ENCODE peak calls at places on chromosomes 12 and 14, in eight cellular contexts. K is ovary, V is Peyer's patch, A is H1, C is suprapubic skin, F is thyroid gland, D is breast epithelium, B is IMR-90. Q is an unnamed sample. For H3K4me1 and H3K36me3, the result is how much of the 10 kb centered on the place peaks cover.

GRCh38 chr12:53862206-53862605 is 76.4 kb upstream of the HOXC13 start:
- DNase-seq in K (no peak), A (no peak), D (no peak), F (no peak), V (no peak), B (no peak), C (no peak), Q (no peak)

GRCh38 chr12:62730649-62731377 is 204.1 kb downstream of the PPM1H start:
- DNase-seq in F (no peak), V (no peak), C (no peak), D (no peak), A (no peak), B (peak), K (no peak), Q (no peak)

GRCh38 chr12:57612711-57613426 is 1.6 kb downstream of the ARHGEF25 start:
- DNase-seq in A (no peak), F (no peak), C (peak), B (no peak), D (no peak), K (no peak), V (no peak), Q (peak)

GRCh38 chr12:3319723-3320492 is 171.1 kb upstream of the PRMT8 start:
- DNase-seq in F (no peak), K (no peak), C (no peak), B (no peak), V (no peak), A (no peak), D (no peak), Q (no peak)

GRCh38 chr14:33475623-33476022 is 475.3 kb downstream of the EGLN3 start:
- DNase-seq in C (no peak), K (no peak), A (peak), V (peak), D (no peak), B (no peak), F (peak), Q (no peak)

GRCh38 chr12:106118-106561 is 39.6 kb downstream of the IQSEC3 start:
- DNase-seq in F (no peak), K (no peak), V (peak), A (no peak), C (no peak), D (no peak), B (no peak), Q (no peak)

GRCh38 chr12:116697305-116698130 is 40.4 kb downstream of the SPRING1 start:
- DNase-seq in K (no peak), D (no peak), C (no peak), V (no peak), A (no peak), F (peak), B (no peak), Q (no peak)

GRCh38 chr14:22835505-22835904 is 880 bp upstream of the MMP14 start:
- DNase-seq in V (no peak), A (no peak), C (no peak), B (no peak), F (no peak), D (no peak), K (no peak), Q (no peak)

GRCh38 chr14:104172349-104172748 is 34.0 kb downstream of the KIF26A start:
- DNase-seq in K (no peak), D (no peak), A (no peak), C (no peak), V (no peak), F (no peak), B (no peak), Q (no peak)

GRCh38 chr14:45287609-45288008 is 34.6 kb upstream of the MIS18BP1 start:
- DNase-seq in K (no peak), A (no peak), V (no peak), C (no peak), D (no peak), F (no peak), B (no peak), Q (no peak)

GRCh38 chr12:9039397-9039977 is 50.1 kb downstream of the KLRG1 start:
- DNase-seq in V (no peak), C (no peak), F (no peak), B (peak), K (no peak), D (no peak), A (no peak), Q (no peak)

GRCh38 chr12:65925626-65926025 is 101.3 kb downstream of the HMGA2 start:
- DNase-seq in D (no peak), C (no peak), V (no peak), K (no peak), B (no peak), F (no peak), A (no peak), Q (no peak)

GRCh38 chr12:53593031-53593430 is 33.2 kb downstream of the ATF7 start:
- DNase-seq in C (no peak), D (no peak), B (no peak), K (no peak), F (no peak), V (no peak), A (no peak), Q (no peak)

GRCh38 chr14:28952707-28953106 is 186.1 kb downstream of the FOXG1 start:
- DNase-seq in K (no peak), C (no peak), D (no peak), V (no peak), F (no peak), B (no peak), A (no peak), Q (no peak)

DNA sequence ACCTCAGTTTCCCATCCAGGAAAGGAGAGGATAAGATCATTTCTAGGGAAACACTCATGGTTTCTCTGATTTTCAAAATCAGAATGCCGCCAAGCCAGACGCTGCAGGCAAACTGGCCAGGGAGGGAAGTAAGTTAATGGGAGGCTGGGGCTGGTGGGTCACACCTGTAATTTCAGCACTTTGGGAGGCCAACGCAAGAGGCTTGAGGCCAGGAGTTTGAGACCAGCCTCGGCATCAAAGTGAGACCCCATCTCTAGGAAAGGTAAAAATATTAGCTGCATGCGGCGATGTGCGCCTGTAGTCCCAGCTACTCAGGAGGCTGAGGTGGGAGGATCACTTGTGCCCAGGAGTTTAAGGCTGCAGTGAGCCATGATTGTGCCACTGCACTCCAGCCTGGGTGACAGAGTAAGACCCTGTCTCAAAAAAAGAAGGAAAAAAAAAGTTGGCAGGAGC is 587 bp downstream of the SELPLG start:
- DNase-seq in F (no peak), V (peak), B (no peak), D (no peak), C (peak), K (no peak), A (no peak), Q (no peak)
- H3K4me1 ChIP-seq in F (under half), V (under half), B (under half), D (under half), C (under half), K (under half), A (under half), Q (under half)

DNA sequence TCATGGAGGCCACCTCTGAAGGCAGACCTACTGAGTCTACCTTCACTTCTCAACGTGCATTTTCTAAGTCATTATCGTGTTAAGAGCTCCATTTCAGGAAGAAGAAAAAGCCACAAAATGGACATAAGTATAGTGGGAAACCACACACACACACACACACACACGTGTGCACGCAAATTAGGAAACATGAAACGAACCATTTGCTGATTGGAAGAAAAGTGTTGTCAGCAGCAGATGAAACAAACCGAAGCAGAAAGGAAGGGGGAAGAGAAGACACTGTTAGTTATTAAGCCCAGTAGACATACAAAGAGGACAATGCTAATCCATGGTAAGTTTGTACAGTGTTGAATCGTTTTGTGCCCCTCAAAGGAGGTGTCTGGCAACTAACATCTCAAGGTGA is 9.9 kb upstream of the VPS33A start:
- DNase-seq in C (no peak), A (no peak), D (no peak), V (no peak), F (no peak), K (no peak), B (no peak), Q (no peak)
- H3K36me3 ChIP-seq in C (half or more), A (under half), D (under half), V (under half), F (under half), K (under half), B (under half), Q (under half)

GRCh38 chr12:12115531-12115930 is 44.8 kb downstream of the BCL2L14 start:
- DNase-seq in B (no peak), A (no peak), V (no peak), D (no peak), C (no peak), K (no peak), F (no peak), Q (no peak)
- TF ChIP-seq POLR2A in B (no peak), A (no peak), V (no peak), D (no peak), C (no peak), K (no peak), F (no peak), Q (no peak)

GRCh38 chr14:21267431-21267845 is 1.8 kb downstream of the HNRNPC start:
- DNase-seq in F (no peak), C (no peak), K (no peak), B (no peak), A (peak), V (no peak), D (no peak), Q (no peak)

GRCh38 chr14:21261824-21262223 is 7.4 kb downstream of the HNRNPC start:
- DNase-seq in C (no peak), F (no peak), B (no peak), V (no peak), A (no peak), K (no peak), D (no peak), Q (no peak)

GRCh38 chr14:21264025-21264801 is 5.0 kb downstream of the HNRNPC start:
- DNase-seq in C (no peak), A (no peak), V (no peak), B (peak), K (no peak), F (no peak), D (no peak), Q (no peak)

GRCh38 chr14:21262410-21262809 is 6.8 kb downstream of the HNRNPC start:
- DNase-seq in F (no peak), D (no peak), A (peak), V (no peak), K (no peak), C (no peak), B (no peak), Q (no peak)

DNA sequence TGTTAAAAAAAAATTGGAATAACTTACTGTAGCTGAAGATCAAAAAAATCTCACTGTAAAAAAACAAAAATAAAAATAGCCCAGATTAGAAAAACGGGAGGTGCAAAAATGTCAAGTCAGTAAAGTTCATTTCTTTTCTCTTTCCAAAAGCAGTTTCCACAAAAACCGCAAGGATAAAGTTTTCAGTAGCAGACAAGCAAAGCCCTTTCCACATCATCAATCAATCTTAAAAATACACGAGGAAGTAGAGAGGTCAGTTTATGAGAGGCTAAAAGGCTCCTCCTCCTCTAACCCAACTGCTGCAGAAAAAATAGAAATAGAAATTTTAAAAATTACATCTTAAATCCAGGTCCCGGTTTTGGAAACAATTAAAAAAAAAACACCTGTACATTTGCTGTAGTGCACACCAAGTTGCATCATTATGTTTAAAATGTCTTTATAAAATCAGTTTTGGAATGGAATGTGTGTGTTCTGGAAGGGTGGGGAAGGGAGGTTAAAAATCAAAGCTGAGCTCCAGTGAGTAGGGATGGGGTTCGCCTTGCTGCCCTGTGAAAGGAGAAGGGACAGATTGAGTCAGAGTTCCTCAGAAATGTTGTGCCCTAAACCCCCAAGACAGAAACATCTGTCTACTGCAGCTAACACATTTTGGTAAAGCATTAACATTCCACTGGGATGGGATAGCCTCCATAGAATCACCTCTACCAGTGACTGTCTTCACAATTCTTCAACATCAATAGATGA is 5.8 kb downstream of the HNRNPC start:
- DNase-seq in D (no peak), K (no peak), C (no peak), V (no peak), F (no peak), A (peak), B (peak), Q (no peak)
- H3K4me1 ChIP-seq in D (under half), K (under half), C (half or more), V (under half), F (under half), A (under half), B (under half), Q (under half)

Q was measured in uterus.